ENCODE peak calls at places on chromosomes 6 and 20, in four cellular contexts. U, Y, D and Z are unnamed samples.

GRCh38 chr6:105468850-105469249 is 66.0 kb upstream of the PREP start:
- DNase-seq in U (no peak), Y (no peak), D (no peak), Z (no peak)

GRCh38 chr20:43710370-43711044 is 16.3 kb downstream of the GTSF1L start:
- DNase-seq in U (no peak), Y (no peak), D (no peak), Z (no peak)

GRCh38 chr20:17226410-17227198 is at the start of gene PCSK2:
- DNase-seq in U (peak; percentile 26), Y (peak; percentile 23), D (peak; percentile 82), Z (no peak)

GRCh38 chr20:11271920-11272594 is 598.3 kb upstream of the JAG1 start:
- DNase-seq in U (no peak), Y (no peak), D (no peak), Z (no peak)

GRCh38 chr6:169620171-169621125 is 81.4 kb downstream of the WDR27 start:
- DNase-seq in U (peak; percentile 50), Y (no peak), D (no peak), Z (no peak)

GRCh38 chr20:2749951-2750342 is 50.5 kb downstream of the CPXM1 start:
- DNase-seq in U (no peak), Y (no peak), D (no peak), Z (no peak)

GRCh38 chr20:44247676-44248419 is 740 bp downstream of the GDAP1L1 start:
- DNase-seq in U (peak; percentile 5), Y (no peak), D (no peak), Z (no peak)

GRCh38 chr6:141123497-141123896 is 1009.2 kb upstream of the GJE1 start:
- DNase-seq in U (no peak), Y (no peak), D (no peak), Z (no peak)

GRCh38 chr6:128672023-128672422 is 151.6 kb upstream of the PTPRK start:
- DNase-seq in U (no peak), Y (no peak), D (no peak), Z (no peak)

GRCh38 chr6:54801669-54802068 is 44.9 kb upstream of the FAM83B start:
- DNase-seq in U (peak; percentile 76), Y (no peak), D (no peak), Z (no peak)

GRCh38 chr6:71254323-71254722 is 34.3 kb upstream of the OGFRL1 start:
- DNase-seq in U (no peak), Y (no peak), D (no peak), Z (no peak)

GRCh38 chr6:109451376-109451775 is 4.2 kb downstream of the MICAL1 start:
- DNase-seq in U (no peak), Y (no peak), D (no peak), Z (no peak)

GRCh38 chr6:109454483-109455160 is 950 bp downstream of the MICAL1 start:
- DNase-seq in U (no peak), Y (no peak), D (peak; percentile 75), Z (no peak)

GRCh38 chr6:109452181-109452580 is 3.4 kb downstream of the MICAL1 start:
- DNase-seq in U (no peak), Y (no peak), D (no peak), Z (no peak)

GRCh38 chr6:109453594-109454482 is 1.7 kb downstream of the MICAL1 start:
- DNase-seq in U (no peak), Y (no peak), D (no peak), Z (no peak)

DNA sequence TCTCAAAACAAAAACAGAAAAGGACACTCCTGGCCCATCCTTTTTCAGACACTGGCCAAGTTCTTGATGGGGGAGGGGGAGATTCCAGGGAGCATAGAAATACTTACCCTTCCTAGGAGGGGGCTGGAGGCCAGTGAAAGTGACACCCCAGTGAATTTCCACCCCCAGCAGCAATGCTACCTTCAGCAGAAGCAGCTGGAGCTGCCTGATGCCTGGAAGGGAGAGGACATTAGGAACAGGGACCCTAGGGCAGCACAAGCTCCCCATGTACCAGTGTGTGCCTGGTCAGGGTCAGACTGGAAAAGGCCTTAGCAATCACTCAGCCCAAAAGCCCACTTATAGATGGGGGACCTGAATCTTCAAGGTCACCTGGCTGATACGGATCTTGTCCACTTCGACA is 2.4 kb downstream of the MICAL1 start:
- DNase-seq in U (no peak), Y (no peak), D (no peak), Z (no peak)
- H3K4me1 ChIP-seq in U (peaks cover 10% of the 10 kb centered on the region), Y (peaks cover 13% of the 10 kb centered on the region), D (peaks cover 34% of the 10 kb centered on the region), Z (peaks cover 18% of the 10 kb centered on the region)

GRCh38 chr6:166950443-166950821 is 5.9 kb downstream of the RNASET2 start:
- DNase-seq in U (no peak), Y (no peak), D (no peak), Z (no peak)

GRCh38 chr6:166947251-166947650 is 9.1 kb downstream of the RNASET2 start:
- DNase-seq in U (no peak), Y (no peak), D (no peak), Z (no peak)

GRCh38 chr6:166951670-166952060 is 4.7 kb downstream of the RNASET2 start:
- DNase-seq in U (no peak), Y (no peak), D (no peak), Z (no peak)

GRCh38 chr6:166952122-166952521 is 4.2 kb downstream of the RNASET2 start:
- DNase-seq in U (no peak), Y (no peak), D (no peak), Z (no peak)

GRCh38 chr6:166949533-166950442 is 6.6 kb downstream of the RNASET2 start:
- DNase-seq in U (no peak), Y (no peak), D (no peak), Z (no peak)
- H3K4me1 ChIP-seq in U (no peaks in the 10 kb centered on the region), Y (no peaks in the 10 kb centered on the region), D (peaks cover 3% of the 10 kb centered on the region), Z (no peaks in the 10 kb centered on the region)

GRCh38 chr20:1622450-1622849 is 2.6 kb upstream of the SIRPB1 start:
- DNase-seq in U (no peak), Y (no peak), D (no peak), Z (no peak)

GRCh38 chr20:1619861-1620444 is at the start of gene SIRPB1:
- DNase-seq in U (no peak), Y (no peak), D (peak; percentile 57), Z (no peak)

GRCh38 chr20:1618479-1618878 is 1.3 kb downstream of the SIRPB1 start:
- DNase-seq in U (no peak), Y (no peak), D (no peak), Z (no peak)

GRCh38 chr20:1617055-1617454 is 2.8 kb downstream of the SIRPB1 start:
- DNase-seq in U (no peak), Y (no peak), D (no peak), Z (no peak)

GRCh38 chr20:1618954-1619550 is 757 bp downstream of the SIRPB1 start:
- DNase-seq in U (no peak), Y (no peak), D (no peak), Z (no peak)
- H3K4me1 ChIP-seq in U (peaks cover 8% of the 10 kb centered on the region), Y (no peaks in the 10 kb centered on the region), D (peaks cover 5% of the 10 kb centered on the region), Z (no peaks in the 10 kb centered on the region)

DNA sequence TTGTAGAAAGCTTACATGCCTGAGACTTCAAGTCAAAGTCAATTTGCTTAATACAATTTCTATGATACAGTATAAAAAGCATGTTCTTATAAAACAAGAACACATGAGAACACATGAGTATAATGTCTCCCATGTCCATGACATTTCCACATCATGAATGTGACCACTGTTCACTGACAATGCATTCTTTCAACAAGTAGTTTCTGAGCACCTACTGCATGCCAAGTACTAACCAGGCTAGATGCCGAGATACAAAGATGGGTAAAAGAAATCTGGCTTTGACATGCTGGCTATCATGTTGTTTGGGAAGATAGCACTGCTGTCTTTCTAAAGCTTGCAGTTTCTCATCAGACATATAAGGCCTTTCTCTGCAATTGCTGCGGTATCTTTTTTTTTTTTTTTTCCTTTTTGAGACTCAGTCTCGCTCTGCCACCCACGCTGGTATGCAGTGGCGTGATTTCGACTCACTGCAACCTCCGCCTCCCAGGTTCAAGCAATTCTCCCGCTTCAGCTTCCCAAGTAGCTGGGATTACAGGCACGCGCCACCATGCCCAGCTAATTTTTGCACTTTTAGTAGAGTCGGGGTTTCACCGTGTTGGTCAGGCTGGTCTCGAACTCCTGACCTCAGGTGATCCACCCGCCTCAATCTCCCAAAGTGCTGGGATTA is 123.6 kb upstream of the DST start:
- DNase-seq in U (no peak), Y (no peak), D (no peak), Z (no peak)
- H3K4me1 ChIP-seq in U (peaks cover 18% of the 10 kb centered on the region), Y (peaks cover 48% of the 10 kb centered on the region), D (peaks cover 4% of the 10 kb centered on the region), Z (peaks cover 68% of the 10 kb centered on the region)